ENCODE peak calls at places on chromosomes 6 and 20, in nine cellular contexts. D, Q, N, F, S, K, Z, R and E are unnamed samples.

GRCh38 chr6:166008441-166009369 is 158.9 kb downstream of the TBXT start:
- DNase-seq in S (no peak), K (no peak), R (no peak), Z (peak; percentile 73), N (peak; percentile 82), Q (no peak), D (no peak), F (no peak), E (no peak)

GRCh38 chr6:41098366-41098765 is 25.6 kb downstream of the NFYA start:
- DNase-seq in F (no peak), Z (peak; percentile 3), K (no peak), S (no peak), D (no peak), N (no peak), R (no peak), Q (no peak), E (no peak)

GRCh38 chr6:143157146-143157545 is 96.5 kb downstream of the AIG1 start:
- DNase-seq in R (no peak), K (no peak), N (peak; percentile 56), F (no peak), Z (no peak), S (no peak), Q (no peak), D (no peak), E (no peak)

GRCh38 chr20:48286571-48287551 is 501.6 kb upstream of the SULF2 start:
- DNase-seq in R (no peak), N (peak; percentile 21), F (peak; percentile 72), Z (no peak), S (no peak), D (no peak), K (no peak), Q (no peak), E (no peak)

GRCh38 chr20:25195014-25195961 is at the start of gene ENTPD6:
- DNase-seq in N (peak; percentile 93), F (peak; percentile 87), K (no peak), D (peak; percentile 96), R (peak; percentile 46), S (peak; percentile 90), Z (peak; percentile 78), Q (peak; percentile 86), E (peak; percentile 35)

GRCh38 chr6:5679271-5679670 is 327.5 kb downstream of the NRN1 start:
- DNase-seq in D (no peak), N (no peak), F (no peak), Z (no peak), S (no peak), Q (no peak), R (no peak), K (no peak), E (no peak)

GRCh38 chr6:130967502-130968469 is 95.3 kb downstream of the EPB41L2 start:
- DNase-seq in S (no peak), Q (no peak), Z (peak; percentile 60), F (no peak), K (no peak), D (no peak), N (peak; percentile 54), R (no peak), E (no peak)

GRCh38 chr6:12138377-12138776 is 126.3 kb downstream of the HIVEP1 start:
- DNase-seq in R (no peak), Z (no peak), N (no peak), S (no peak), K (no peak), Q (no peak), D (no peak), F (no peak), E (no peak)

GRCh38 chr6:39247667-39248194 is 18.5 kb upstream of the KCNK5 start:
- DNase-seq in K (no peak), N (no peak), Z (no peak), D (no peak), S (no peak), R (no peak), F (no peak), Q (no peak), E (no peak)

GRCh38 chr6:16238658-16239089 is 287 bp downstream of the GMPR start:
- DNase-seq in F (no peak), Q (no peak), N (no peak), D (no peak), Z (no peak), K (no peak), R (no peak), S (peak; percentile 18), E (no peak)

GRCh38 chr20:63536997-63537524 is at the start of gene PTK6:
- DNase-seq in K (peak; percentile 45), Q (no peak), Z (no peak), S (peak; percentile 47), R (no peak), D (peak; percentile 93), N (no peak), F (no peak), E (no peak)

GRCh38 chr6:29676981-29677601 is 3.9 kb downstream of the ZFP57 start:
- DNase-seq in D (no peak), S (no peak), K (no peak), F (no peak), Q (no peak), N (peak; percentile 8), Z (no peak), R (no peak), E (peak; percentile 39)

GRCh38 chr6:152355166-152355565 is 282.0 kb downstream of the SYNE1 start:
- DNase-seq in F (no peak), N (no peak), Q (no peak), D (no peak), S (no peak), K (no peak), Z (no peak), R (no peak), E (no peak)

GRCh38 chr6:112651239-112651638 is 304.1 kb downstream of the RFPL4B start:
- DNase-seq in R (no peak), D (no peak), N (no peak), F (no peak), Z (no peak), Q (no peak), K (no peak), S (no peak), E (no peak)

GRCh38 chr20:19742974-19743649 is 14.9 kb upstream of the RIN2 start:
- DNase-seq in F (no peak), N (no peak), Z (no peak), K (no peak), D (peak; percentile 67), Q (no peak), R (no peak), S (no peak), E (no peak)

GRCh38 chr6:76351275-76351674 is 278.8 kb upstream of the IMPG1 start:
- DNase-seq in Q (no peak), S (no peak), F (no peak), N (no peak), R (no peak), D (no peak), K (no peak), Z (no peak), E (no peak)

GRCh38 chr6:36139991-36140710 is 9.8 kb downstream of the MAPK13 start:
- DNase-seq in R (no peak), Q (no peak), Z (no peak), K (peak; percentile 34), D (no peak), S (no peak), F (no peak), N (no peak), E (no peak)
- H3K4me3 ChIP-seq in R (no peak overlapping the region), Q (no peak overlapping the region), Z (no peak overlapping the region), K (no peak overlapping the region), D (no peak overlapping the region), S (no peak overlapping the region), F (no peak overlapping the region), N (no peak overlapping the region), E (no peak overlapping the region)

DNA sequence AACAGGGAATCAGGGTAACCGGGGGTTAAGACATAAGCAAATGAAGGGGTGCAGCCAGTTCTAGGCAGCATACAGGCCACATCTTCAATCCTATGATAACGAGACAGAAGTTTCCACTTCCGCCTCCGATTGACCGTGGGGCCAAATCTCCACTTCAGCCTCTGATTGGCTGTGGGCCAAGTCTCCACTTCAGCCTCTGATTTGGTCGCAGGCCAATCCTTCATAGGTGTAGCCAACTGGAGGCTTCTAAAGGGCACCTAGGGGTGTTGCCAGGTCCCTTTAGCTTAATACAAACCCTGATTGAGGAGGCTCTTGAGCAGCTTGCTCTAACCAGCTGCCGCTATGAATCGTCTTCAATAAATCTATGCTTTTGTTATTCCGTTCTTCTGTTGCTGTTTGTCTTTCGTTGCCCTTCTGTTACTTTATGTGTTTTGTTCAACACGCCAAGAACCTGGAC is 2.1 kb upstream of the ERGIC3 start:
- DNase-seq in K (peak; percentile 99), R (no peak), Z (no peak), F (no peak), Q (peak; percentile 69), N (no peak), S (peak; percentile 62), D (peak; percentile 76), E (no peak)
- H3K4me3 ChIP-seq in K (peak overlapping the region; percentile 63), R (no peak overlapping the region), Z (no peak overlapping the region), F (no peak overlapping the region), Q (peak overlapping the region; percentile 80), N (no peak overlapping the region), S (no peak overlapping the region), D (no peak overlapping the region), E (no peak overlapping the region)

GRCh38 chr6:26020983-26021349 is 58.4 kb downstream of the TRIM38 start:
- DNase-seq in F (peak; percentile 72), R (no peak), D (peak; percentile 84), S (peak; percentile 56), Z (peak; percentile 82), N (peak; percentile 81), K (no peak), Q (peak; percentile 63), E (no peak)

GRCh38 chr6:26016326-26017275 is 54.0 kb downstream of the TRIM38 start:
- DNase-seq in F (no peak), D (no peak), K (no peak), Q (no peak), S (no peak), Z (peak; percentile 51), N (peak; percentile 55), R (no peak), E (no peak)

GRCh38 chr6:26019261-26019845 is 56.8 kb downstream of the TRIM38 start:
- DNase-seq in Q (no peak), N (no peak), Z (peak; percentile 23), S (no peak), F (no peak), K (no peak), R (no peak), D (no peak), E (no peak)

GRCh38 chr6:26020291-26020982 is 57.8 kb downstream of the TRIM38 start:
- DNase-seq in Z (peak; percentile 95), K (peak; percentile 93), N (peak; percentile 92), R (peak; percentile 97), D (peak; percentile 84), Q (peak; percentile 78), F (peak; percentile 61), S (peak; percentile 76), E (no peak)

DNA sequence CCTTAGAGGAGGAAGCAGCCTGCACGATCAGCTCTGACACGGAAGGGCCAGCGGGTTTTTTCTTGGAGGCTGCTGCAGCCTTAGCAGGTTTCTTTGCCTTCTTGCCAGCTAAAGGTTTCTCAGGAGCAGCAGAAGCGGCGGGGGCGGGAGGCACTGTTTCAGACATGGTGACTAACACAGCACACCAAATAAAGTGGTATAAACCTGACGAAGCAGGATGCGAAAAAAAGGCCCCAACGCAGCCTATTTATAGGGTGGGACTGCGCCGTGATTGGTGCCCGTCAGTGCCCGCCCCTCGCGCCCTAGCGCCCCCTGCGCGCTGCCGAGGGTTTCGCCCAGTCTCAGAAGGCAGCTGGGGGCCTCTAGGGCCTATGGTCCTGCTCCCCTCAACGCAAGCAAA is 55.0 kb downstream of the TRIM38 start:
- DNase-seq in D (peak; percentile 81), Z (peak; percentile 94), K (peak; percentile 72), Q (peak; percentile 67), R (peak; percentile 84), F (peak; percentile 75), S (no peak), N (peak; percentile 96), E (no peak)
- H3K4me3 ChIP-seq in D (peak overlapping the region; percentile 43), Z (peak overlapping the region; percentile 51), K (peak overlapping the region; percentile 11), Q (peak overlapping the region; percentile 80), R (peak overlapping the region; percentile 52), F (peak overlapping the region; percentile 14), S (peak overlapping the region; percentile 20), N (peak overlapping the region; percentile 73), E (peak overlapping the region; percentile 30)

GRCh38 chr20:50399003-50399916 is 110.9 kb upstream of the PTPN1 start:
- DNase-seq in Z (no peak), F (no peak), S (no peak), N (peak; percentile 79), Q (no peak), R (no peak), D (peak; percentile 94), K (no peak), E (no peak)
- H3K4me3 ChIP-seq in Z (no peak overlapping the region), F (no peak overlapping the region), S (no peak overlapping the region), N (no peak overlapping the region), Q (no peak overlapping the region), R (no peak overlapping the region), D (no peak overlapping the region), K (no peak overlapping the region), E (no peak overlapping the region)